ENCODE peak calls at places on chromosomes 4 and X, in six cellular contexts. One of them, this sample, is unnamed.

GRCh38 chr4:114180481-114180880 is 201.0 kb upstream of the ARSJ start:
- DNase-seq in IMR-90: peak
- DNase-seq in H1: peak
- DNase-seq in mesenchymal stem cell: peak
- DNase-seq in H9: peak
- DNase-seq in mesendoderm: peak
- DNase-seq in this sample: peak

GRCh38 chr4:27048350-27049100 is 187.9 kb downstream of the STIM2 start:
- DNase-seq in mesendoderm: peak
- DNase-seq in mesenchymal stem cell: peak
- DNase-seq in H9: no peak
- DNase-seq in IMR-90: peak
- DNase-seq in H1: no peak
- DNase-seq in this sample: peak

GRCh38 chr4:36476135-36476534 is 194.7 kb downstream of the DTHD1 start:
- DNase-seq in H9: no peak
- DNase-seq in IMR-90: no peak
- DNase-seq in H1: no peak
- DNase-seq in mesenchymal stem cell: no peak
- DNase-seq in mesendoderm: no peak
- DNase-seq in this sample: no peak

GRCh38 chr4:151808120-151808529 is 47.3 kb upstream of the GATB start:
- DNase-seq in mesenchymal stem cell: peak
- DNase-seq in H1: no peak
- DNase-seq in IMR-90: peak
- DNase-seq in mesendoderm: no peak
- DNase-seq in H9: no peak
- DNase-seq in this sample: no peak

GRCh38 chrX:74104356-74105065 is 199.5 kb upstream of the ZCCHC13 start:
- DNase-seq in H1: no peak
- DNase-seq in H9: no peak
- DNase-seq in mesenchymal stem cell: no peak
- DNase-seq in IMR-90: peak
- DNase-seq in mesendoderm: no peak
- DNase-seq in this sample: no peak

GRCh38 chrX:135437867-135438733 is 16.4 kb downstream of the SMIM10L2A start:
- DNase-seq in mesendoderm: peak
- DNase-seq in H9: no peak
- DNase-seq in IMR-90: no peak
- DNase-seq in mesenchymal stem cell: no peak
- DNase-seq in H1: no peak
- DNase-seq in this sample: no peak

GRCh38 chr4:182846041-182846440 is 71.1 kb downstream of the DCTD start:
- DNase-seq in mesenchymal stem cell: no peak
- DNase-seq in H9: no peak
- DNase-seq in mesendoderm: no peak
- DNase-seq in IMR-90: no peak
- DNase-seq in H1: no peak
- DNase-seq in this sample: no peak

GRCh38 chrX:16807548-16807947 is 21.3 kb downstream of the TXLNG start:
- DNase-seq in IMR-90: peak
- DNase-seq in H9: no peak
- DNase-seq in H1: no peak
- DNase-seq in mesenchymal stem cell: peak
- DNase-seq in mesendoderm: peak
- DNase-seq in this sample: no peak

GRCh38 chr4:85701881-85702321 is 227.0 kb downstream of the ARHGAP24 start:
- DNase-seq in IMR-90: no peak
- DNase-seq in mesenchymal stem cell: no peak
- DNase-seq in mesendoderm: no peak
- DNase-seq in H9: no peak
- DNase-seq in H1: no peak
- DNase-seq in this sample: no peak

GRCh38 chr4:139324620-139325019 is 22.3 kb upstream of the NDUFC1 start:
- DNase-seq in H9: no peak
- DNase-seq in H1: no peak
- DNase-seq in IMR-90: no peak
- DNase-seq in mesendoderm: no peak
- DNase-seq in mesenchymal stem cell: no peak
- DNase-seq in this sample: no peak
- H3K4ac ChIP-seq in H9: no peak
- H3K4ac ChIP-seq in H1: no peak
- H3K4ac ChIP-seq in IMR-90: no peak
- H3K4ac ChIP-seq in mesendoderm: no peak
- H3K4ac ChIP-seq in mesenchymal stem cell: no peak
- H3K4ac ChIP-seq in this sample: no peak

GRCh38 chr4:84691800-84692199 is 108.9 kb downstream of the CDS1 start:
- DNase-seq in H1: no peak
- DNase-seq in mesendoderm: no peak
- DNase-seq in IMR-90: no peak
- DNase-seq in mesenchymal stem cell: peak
- DNase-seq in H9: no peak
- DNase-seq in this sample: no peak
- H2BK15ac ChIP-seq in H1: no peak
- H2BK15ac ChIP-seq in mesendoderm: no peak
- H2BK15ac ChIP-seq in IMR-90: peak
- H2BK15ac ChIP-seq in mesenchymal stem cell: no peak
- H2BK15ac ChIP-seq in H9: no peak
- H2BK15ac ChIP-seq in this sample: no peak

DNA sequence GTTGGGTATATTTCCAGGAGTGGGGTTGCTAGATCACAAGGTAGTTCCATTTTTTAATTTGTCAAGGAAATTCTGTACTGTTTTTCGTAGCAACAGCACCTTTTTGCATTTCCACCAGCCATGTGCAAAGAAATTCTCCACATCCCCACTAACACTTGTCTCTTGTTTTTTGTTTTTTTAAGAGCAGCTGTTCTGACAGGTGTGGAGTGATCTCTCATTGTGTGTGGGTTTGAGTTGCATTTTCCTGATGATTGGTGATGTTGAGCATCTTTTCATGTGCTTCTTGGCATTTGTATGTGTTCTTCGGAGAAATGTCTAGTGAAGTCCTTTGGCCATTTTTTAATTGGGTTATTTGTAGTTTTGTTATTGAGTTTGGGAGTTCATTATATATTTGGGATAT is 80.3 kb upstream of the PUDP start:
- DNase-seq in H1: no peak
- DNase-seq in mesendoderm: no peak
- DNase-seq in IMR-90: no peak
- DNase-seq in H9: no peak
- DNase-seq in mesenchymal stem cell: no peak
- DNase-seq in this sample: no peak
- H3K4ac ChIP-seq in H1: no peak
- H3K4ac ChIP-seq in mesendoderm: no peak
- H3K4ac ChIP-seq in IMR-90: no peak
- H3K4ac ChIP-seq in H9: no peak
- H3K4ac ChIP-seq in mesenchymal stem cell: no peak
- H3K4ac ChIP-seq in this sample: no peak

DNA sequence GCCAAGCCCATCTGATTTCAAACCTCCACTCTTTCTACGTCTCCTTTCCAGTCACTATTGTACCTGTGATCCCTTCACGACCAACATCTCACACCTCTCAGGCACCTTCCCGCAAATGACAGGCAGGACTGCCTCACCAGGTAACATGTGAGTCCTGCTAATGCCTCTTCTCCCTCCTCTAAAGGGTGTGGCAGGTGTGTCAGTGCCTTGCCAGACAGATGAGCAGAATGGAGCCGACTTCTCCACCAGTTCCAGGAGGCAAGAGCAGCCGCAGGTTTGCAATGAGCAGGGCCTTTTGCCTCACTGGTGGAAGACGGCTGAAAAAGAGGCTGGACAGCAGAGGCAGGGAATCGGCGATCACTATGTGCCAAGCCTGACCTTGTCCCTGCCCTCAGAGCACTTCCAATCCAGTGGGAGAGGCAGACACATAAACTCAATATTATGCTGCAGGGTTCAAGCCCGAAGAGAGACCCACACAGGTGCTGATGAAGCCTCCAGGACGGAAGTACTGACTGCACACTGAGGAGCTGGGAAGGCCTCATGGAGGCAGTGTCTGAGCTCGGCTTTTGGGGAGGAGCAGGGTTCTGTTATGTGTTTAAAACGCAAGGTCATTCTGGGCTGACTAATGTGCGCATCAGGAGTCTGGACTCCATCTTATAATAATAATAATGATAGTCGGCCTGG is 57.9 kb downstream of the C4orf50 start:
- DNase-seq in mesenchymal stem cell: no peak
- DNase-seq in mesendoderm: no peak
- DNase-seq in H1: no peak
- DNase-seq in IMR-90: no peak
- DNase-seq in H9: no peak
- DNase-seq in this sample: no peak
- H2BK15ac ChIP-seq in mesenchymal stem cell: no peak
- H2BK15ac ChIP-seq in mesendoderm: no peak
- H2BK15ac ChIP-seq in H1: no peak
- H2BK15ac ChIP-seq in IMR-90: no peak
- H2BK15ac ChIP-seq in H9: no peak
- H2BK15ac ChIP-seq in this sample: no peak

This sample was measured in neuronal stem cell.